ENCODE peak calls at places on chromosomes 1 and 21, in four cellular contexts. H is stimulated activated CD8-positive, alpha-beta memory T cell treated with anti-CD3 and anti-CD28 coated beads, Interleukin-15, amount 100 ng/mL, for 1 hour; I is NCI-H1436; J is HAP-1. K is an unnamed sample.
A peak's percentile ranks its signal among the peaks of the same experiment; 100 is the strongest.

GRCh38 chr21:14901482-14901958 is 163.3 kb downstream of the NRIP1 start:
- DNase-seq in H (no peak), I (no peak), J (no peak), K (no peak)

GRCh38 chr1:26697978-26698849 is 2.4 kb downstream of the ARID1A start:
- DNase-seq in H (no peak), I (peak; percentile 73), J (peak; percentile 89), K (peak; percentile 73)

GRCh38 chr1:147611021-147611426 is 59.3 kb downstream of the ACP6 start:
- DNase-seq in J (no peak), I (no peak), H (no peak), K (no peak)

GRCh38 chr1:90732136-90732535 is 15.0 kb upstream of the BARHL2 start:
- DNase-seq in H (no peak), J (no peak), I (no peak), K (no peak)

GRCh38 chr21:37145635-37146111 is 72.6 kb downstream of the TTC3 start:
- DNase-seq in H (no peak), J (no peak), I (no peak), K (no peak)

GRCh38 chr1:12438349-12438924 is 179.6 kb downstream of the DHRS3 start:
- DNase-seq in H (no peak), I (no peak), J (no peak), K (no peak)

GRCh38 chr1:61182049-61182448 is 99.7 kb downstream of the NFIA start:
- DNase-seq in I (no peak), H (no peak), J (no peak), K (no peak)

GRCh38 chr1:181097242-181097641 is 8.7 kb downstream of the IER5 start:
- DNase-seq in H (no peak), J (no peak), I (no peak), K (peak; percentile 20)

GRCh38 chr1:229048221-229048620 is 222.7 kb upstream of the RAB4A start:
- DNase-seq in J (no peak), I (no peak), H (no peak), K (no peak)

GRCh38 chr1:63450416-63450815 is 72.6 kb downstream of the ITGB3BP start:
- DNase-seq in J (no peak), I (no peak), H (no peak), K (no peak)

GRCh38 chr1:33473900-33474299 is 1.5 kb downstream of the ZSCAN20 start:
- DNase-seq in H (no peak), J (no peak), I (no peak), K (no peak)

GRCh38 chr1:40423951-40424618 is 26.2 kb upstream of the ZFP69B start:
- DNase-seq in H (no peak), J (no peak), I (no peak), K (no peak)

GRCh38 chr1:1599030-1599916 is 662 bp downstream of the FNDC10 start:
- DNase-seq in I (no peak), J (no peak), H (no peak), K (no peak)

GRCh38 chr1:163540727-163541126 is 219.0 kb downstream of the NUF2 start:
- DNase-seq in J (no peak), I (no peak), H (no peak), K (no peak)

GRCh38 chr1:40257313-40257687 is 736 bp upstream of the ZMPSTE24 start:
- DNase-seq in H (no peak), J (peak; percentile 7), I (no peak), K (no peak)

GRCh38 chr1:185249563-185249962 is 67.5 kb downstream of the IVNS1ABP start:
- DNase-seq in J (no peak), H (no peak), I (no peak), K (no peak)

GRCh38 chr1:175197536-175197935 is 5.0 kb upstream of the KIAA0040 start:
- DNase-seq in H (no peak), J (no peak), I (no peak), K (no peak)

GRCh38 chr21:35614412-35614901 is 445.9 kb downstream of the SETD4 start:
- DNase-seq in J (no peak), H (no peak), I (no peak), K (no peak)

GRCh38 chr1:44151332-44151731 is 9.9 kb upstream of the KLF18 start:
- DNase-seq in H (no peak), I (no peak), J (no peak), K (no peak)

GRCh38 chr1:30852026-30852425 is 56.5 kb downstream of the SDC3 start:
- DNase-seq in J (no peak), H (no peak), I (no peak), K (no peak)

GRCh38 chr1:61828814-61829213 is 86.5 kb downstream of the PATJ start:
- DNase-seq in J (no peak), H (no peak), I (no peak), K (no peak)

GRCh38 chr1:99598738-99599411 is 47.0 kb upstream of the PALMD start:
- DNase-seq in I (no peak), J (no peak), H (no peak), K (no peak)

K was measured in NCI-H524 treated with DMSO at 0.1 percent for 48 hours.